ENCODE peak calls at places on chromosomes 12 and 14, in four cellular contexts. P is GM12878, V is HepG2, N is A549. I is an unnamed sample.

GRCh38 chr12:118714051-118714460 is 267.3 kb upstream of the SRRM4 start:
- DNase-seq in V (peak), P (peak), N (peak), I (peak)

GRCh38 chr14:89473979-89474378 is 56.9 kb upstream of the FOXN3 start:
- DNase-seq in N (no peak), V (no peak), P (no peak), I (no peak)

GRCh38 chr12:124906606-124907261 is 7.7 kb downstream of the UBC start:
- DNase-seq in P (peak), V (peak), N (peak), I (peak)

GRCh38 chr12:107494331-107494730 is 191.3 kb upstream of the PWP1 start:
- DNase-seq in V (no peak), P (no peak), N (no peak), I (no peak)

GRCh38 chr12:10408842-10409241 is 715 bp downstream of the KLRC4 start:
- DNase-seq in V (no peak), P (no peak), N (no peak), I (no peak)

GRCh38 chr12:46518184-46518583 is 145.6 kb upstream of the SLC38A2 start:
- DNase-seq in N (no peak), P (no peak), V (no peak), I (no peak)

GRCh38 chr12:114168061-114168460 is 201.9 kb upstream of the RBM19 start:
- DNase-seq in V (no peak), N (no peak), P (no peak), I (no peak)

GRCh38 chr14:33273978-33274377 is 335.3 kb downstream of the NPAS3 start:
- DNase-seq in V (no peak), P (peak), N (no peak), I (no peak)

GRCh38 chr14:36048667-36049066 is 127.9 kb downstream of the PTCSC3 start:
- DNase-seq in V (no peak), P (no peak), N (no peak), I (no peak)

GRCh38 chr12:110339184-110339952 is 58.3 kb downstream of the ATP2A2 start:
- DNase-seq in N (no peak), V (no peak), P (no peak), I (no peak)

GRCh38 chr12:10672231-10672868 is 1.5 kb downstream of the STYK1 start:
- DNase-seq in P (no peak), V (no peak), N (no peak), I (no peak)

GRCh38 chr14:20356422-20356821 is 13.0 kb downstream of the PARP2 start:
- DNase-seq in P (no peak), N (no peak), V (no peak), I (no peak)

GRCh38 chr12:118402251-118402650 is 25.9 kb downstream of the SUDS3 start:
- DNase-seq in V (no peak), P (no peak), N (no peak), I (no peak)

GRCh38 chr14:34322940-34323418 is 139.1 kb downstream of the SPTSSA start:
- DNase-seq in V (peak), P (no peak), N (peak), I (peak)

GRCh38 chr12:79317184-79317847 is 373.4 kb downstream of the PAWR start:
- DNase-seq in N (no peak), P (no peak), V (no peak), I (no peak)

GRCh38 chr14:74864193-74864592 is 11.8 kb downstream of the PROX2 start:
- DNase-seq in P (no peak), N (no peak), V (no peak), I (no peak)

GRCh38 chr14:39827901-39828655 is 395.8 kb upstream of the FBXO33 start:
- DNase-seq in N (no peak), V (no peak), P (peak), I (no peak)

GRCh38 chr12:8912910-8913309 is 1.4 kb upstream of the PHC1 start:
- DNase-seq in P (no peak), N (peak), V (no peak), I (peak)

GRCh38 chr12:28135801-28136439 is 54.3 kb upstream of the CCDC91 start:
- DNase-seq in N (no peak), V (no peak), P (no peak), I (no peak)

GRCh38 chr12:62466018-62466595 is 519 bp upstream of the MON2 start:
- DNase-seq in P (no peak), N (peak), V (peak), I (peak)

GRCh38 chr12:119157528-119157927 is 21.2 kb upstream of the HSPB8 start:
- DNase-seq in P (no peak), N (no peak), V (no peak), I (no peak)

GRCh38 chr14:65159281-65160062 is 57.2 kb upstream of the MAX start:
- DNase-seq in N (no peak), V (no peak), P (peak), I (no peak)

GRCh38 chr14:68210729-68211299 is 391.2 kb downstream of the RAD51B start:
- DNase-seq in P (peak), V (peak), N (no peak), I (peak)

GRCh38 chr12:449203-449602 is 10.5 kb upstream of the B4GALNT3 start:
- DNase-seq in N (no peak), V (no peak), P (no peak), I (no peak)

GRCh38 chr14:70808023-70808401 is 1.3 kb downstream of the MAP3K9 start:
- DNase-seq in P (no peak), N (peak), V (peak), I (no peak)

GRCh38 chr14:23299558-23299957 is 3.1 kb downstream of the PPP1R3E start:
- DNase-seq in P (no peak), N (peak), V (peak), I (peak)
- TF ChIP-seq CTCF in P (no peak), N (peak), V (peak), I (no peak)

GRCh38 chr14:41607119-41607785 is 576 bp downstream of the LRFN5 start:
- DNase-seq in V (no peak), P (no peak), N (no peak), I (no peak)

GRCh38 chr14:41604793-41605534 is 1.7 kb upstream of the LRFN5 start:
- DNase-seq in N (no peak), P (no peak), V (no peak), I (no peak)

GRCh38 chr14:41606249-41607118 is at the start of gene LRFN5:
- DNase-seq in N (no peak), V (no peak), P (no peak), I (no peak)

GRCh38 chr14:41607966-41608663 is 1.4 kb downstream of the LRFN5 start:
- DNase-seq in P (no peak), N (no peak), V (no peak), I (no peak)

GRCh38 chr14:41605550-41606248 is 977 bp upstream of the LRFN5 start:
- DNase-seq in V (no peak), N (no peak), P (no peak), I (no peak)
- TF ChIP-seq MYC in V (no peak), N (no peak), P (no peak), I (no peak)

GRCh38 chr14:103336191-103336590 is 2.2 kb downstream of the EIF5 start:
- DNase-seq in N (no peak), V (no peak), P (no peak), I (no peak)
- H3K4me3 ChIP-seq in N (peak), V (peak), P (peak), I (peak)

GRCh38 chr12:43312991-43313505 is 239.0 kb downstream of the ADAMTS20 start:
- DNase-seq in N (no peak), P (no peak), V (no peak), I (peak)
- TF ChIP-seq CTCF in N (no peak), P (no peak), V (no peak), I (no peak)

GRCh38 chr14:78238141-78238540 is 68.0 kb downstream of the NRXN3 start:
- DNase-seq in P (no peak), V (no peak), N (no peak), I (no peak)
- TF ChIP-seq MYC in P (no peak), V (no peak), N (no peak), I (no peak)

GRCh38 chr14:100556076-100556475 is 31.1 kb downstream of the BEGAIN start:
- DNase-seq in N (no peak), V (no peak), P (no peak), I (no peak)

GRCh38 chr14:100558226-100558625 is 29.0 kb downstream of the BEGAIN start:
- DNase-seq in N (no peak), P (no peak), V (no peak), I (no peak)

GRCh38 chr14:100557658-100558057 is 29.6 kb downstream of the BEGAIN start:
- DNase-seq in V (no peak), P (no peak), N (no peak), I (no peak)

GRCh38 chr14:100555436-100556067 is 31.7 kb downstream of the BEGAIN start:
- DNase-seq in P (no peak), N (no peak), V (no peak), I (no peak)

GRCh38 chr14:100556936-100557505 is 30.2 kb downstream of the BEGAIN start:
- DNase-seq in N (no peak), P (no peak), V (no peak), I (no peak)
- H3K4me3 ChIP-seq in N (no peak), P (no peak), V (no peak), I (no peak)